ENCODE peak calls at places on chromosomes 13 and 19, in seven cellular contexts. O is suprapubic skin, I is K562, M is H1, A is esophagus muscularis mucosa, H is sigmoid colon, L is HepG2. W is an unnamed sample.

GRCh38 chr13:51841732-51842131 is 3.2 kb downstream of the TMEM272 start:
- DNase-seq in I (no peak), A (no peak), H (no peak), O (no peak), L (no peak), M (no peak), W (no peak)

GRCh38 chr19:50147462-50148423 is 15.3 kb downstream of the IZUMO2 start:
- DNase-seq in A (peak), L (peak), H (peak), M (no peak), O (peak), I (peak), W (peak)

GRCh38 chr19:16871870-16872269 is 16.9 kb upstream of the F2RL3 start:
- DNase-seq in L (no peak), I (no peak), O (no peak), H (no peak), M (no peak), A (no peak), W (peak)

GRCh38 chr19:3375221-3376088 is 9.1 kb downstream of the NFIC start:
- DNase-seq in I (peak), M (no peak), O (peak), L (no peak), A (peak), H (peak), W (peak)

GRCh38 chr13:22372261-22372660 is 701.4 kb downstream of the FGF9 start:
- DNase-seq in H (no peak), M (no peak), L (no peak), O (no peak), A (no peak), I (no peak), W (no peak)

GRCh38 chr19:50384685-50385535 is 763 bp downstream of the POLD1 start:
- DNase-seq in A (no peak), I (no peak), H (no peak), O (no peak), M (no peak), L (no peak), W (no peak)

GRCh38 chr13:110874508-110874960 is 40.3 kb downstream of the ANKRD10 start:
- DNase-seq in O (peak), L (peak), H (peak), I (peak), A (no peak), M (no peak), W (peak)

GRCh38 chr19:56927294-56927693 is 86.8 kb upstream of the PEG3 start:
- DNase-seq in H (no peak), I (no peak), L (peak), O (no peak), A (no peak), M (no peak), W (no peak)

GRCh38 chr19:55258476-55258827 is 365 bp downstream of the PPP6R1 start:
- DNase-seq in O (no peak), H (no peak), L (no peak), M (no peak), I (peak), A (no peak), W (no peak)

GRCh38 chr19:11267316-11268085 is 5.2 kb upstream of the DOCK6 start:
- DNase-seq in H (no peak), O (no peak), A (no peak), L (no peak), M (no peak), I (peak), W (no peak)

GRCh38 chr13:73849292-73849691 is 284.9 kb downstream of the KLF12 start:
- DNase-seq in A (no peak), O (no peak), M (peak), H (no peak), L (peak), I (no peak), W (no peak)

GRCh38 chr19:3503036-3503572 is 2.6 kb upstream of the DOHH start:
- DNase-seq in A (no peak), M (no peak), H (no peak), L (no peak), I (no peak), O (no peak), W (no peak)

GRCh38 chr13:91347996-91348905 is 764 bp downstream of the MIR17HG start:
- DNase-seq in O (peak), A (no peak), L (no peak), I (peak), M (no peak), H (peak), W (peak)

GRCh38 chr13:44763604-44764311 is 187.6 kb upstream of the TSC22D1 start:
- DNase-seq in O (no peak), H (no peak), A (no peak), I (no peak), L (no peak), M (no peak), W (peak)

GRCh38 chr13:90230311-90230710 is 1117.2 kb upstream of the MIR17HG start:
- DNase-seq in M (no peak), I (no peak), L (no peak), H (no peak), A (no peak), O (no peak), W (no peak)

GRCh38 chr13:33639640-33640080 is 178.3 kb upstream of the RFC3 start:
- DNase-seq in M (no peak), A (no peak), L (peak), H (no peak), I (no peak), O (no peak), W (no peak)

GRCh38 chr19:1747285-1748114 is 5.8 kb upstream of the ONECUT3 start:
- DNase-seq in H (no peak), I (peak), L (peak), O (no peak), M (peak), A (no peak), W (peak)

GRCh38 chr19:18249834-18250233 is 23.6 kb upstream of the PDE4C start:
- DNase-seq in O (no peak), A (no peak), H (no peak), L (no peak), I (no peak), M (no peak), W (no peak)

GRCh38 chr19:11098861-11099260 is 9.6 kb downstream of the LDLR start:
- DNase-seq in H (no peak), I (no peak), M (no peak), A (no peak), L (no peak), O (no peak), W (no peak)

GRCh38 chr19:11984986-11985385 is 20.1 kb downstream of the ZNF763 start:
- DNase-seq in O (no peak), I (peak), M (no peak), A (no peak), L (peak), H (no peak), W (no peak)

GRCh38 chr19:11421607-11422098 is 2.5 kb upstream of the RGL3 start:
- DNase-seq in M (peak), A (no peak), H (no peak), L (no peak), I (peak), O (no peak), W (peak)

GRCh38 chr19:4499318-4499717 is 19.0 kb downstream of the PLIN4 start:
- DNase-seq in H (no peak), M (no peak), A (no peak), I (no peak), L (no peak), O (no peak), W (no peak)

GRCh38 chr13:74479124-74479523 is 344.9 kb upstream of the KLF12 start:
- DNase-seq in I (no peak), M (no peak), H (no peak), A (no peak), O (no peak), L (no peak), W (no peak)

GRCh38 chr13:40109324-40109958 is 454.0 kb downstream of the COG6 start:
- DNase-seq in O (no peak), A (no peak), M (no peak), L (no peak), I (no peak), H (no peak), W (no peak)

GRCh38 chr19:55546822-55547614 is 1.7 kb upstream of the SBK3 start:
- DNase-seq in I (peak), A (peak), M (no peak), O (peak), H (peak), L (peak), W (peak)

GRCh38 chr19:23787106-23787505 is 28.4 kb upstream of the ZNF681 start:
- DNase-seq in M (no peak), I (no peak), O (no peak), L (no peak), A (no peak), H (no peak), W (no peak)

GRCh38 chr13:63307239-63307638 is 1891.6 kb upstream of the PCDH20 start:
- DNase-seq in O (no peak), H (no peak), I (no peak), M (no peak), L (no peak), A (no peak), W (no peak)

GRCh38 chr13:20359335-20359734 is 127.2 kb upstream of the GJB6 start:
- DNase-seq in A (no peak), M (no peak), O (no peak), H (no peak), I (no peak), L (peak), W (no peak)

GRCh38 chr19:34731019-34731829 is 2.8 kb upstream of the ZNF181 start:
- DNase-seq in O (no peak), M (no peak), H (no peak), I (peak), A (no peak), L (no peak), W (no peak)

GRCh38 chr19:4267101-4267900 is 11.8 kb upstream of the SHD start:
- DNase-seq in I (peak), M (peak), A (no peak), O (no peak), H (no peak), L (peak), W (peak)

GRCh38 chr19:18292460-18292809 is 11.0 kb upstream of the JUND start:
- DNase-seq in A (no peak), L (no peak), O (no peak), H (no peak), M (no peak), I (no peak), W (no peak)

GRCh38 chr19:7199613-7200533 is 94.3 kb downstream of the INSR start:
- DNase-seq in O (no peak), H (no peak), I (no peak), L (peak), M (no peak), A (no peak), W (peak)

GRCh38 chr19:16076958-16077611 is 790 bp downstream of the TPM4 start:
- DNase-seq in O (peak), A (peak), I (peak), L (no peak), H (peak), M (no peak), W (peak)

GRCh38 chr13:28423010-28423409 is 71.9 kb downstream of the FLT1 start:
- DNase-seq in L (no peak), I (no peak), O (no peak), A (no peak), H (peak), M (no peak), W (no peak)

GRCh38 chr19:5686647-5687359 is 3.3 kb upstream of the RPL36 start:
- DNase-seq in O (peak), I (peak), L (peak), A (peak), M (peak), H (peak), W (peak)

GRCh38 chr13:111403266-111403665 is 82.8 kb downstream of the TEX29 start:
- DNase-seq in A (no peak), O (no peak), L (no peak), H (no peak), I (no peak), M (no peak), W (no peak)

GRCh38 chr19:31083122-31083521 is 266.1 kb downstream of the TSHZ3 start:
- DNase-seq in A (no peak), H (no peak), O (no peak), M (no peak), I (no peak), L (no peak), W (no peak)
- TF ChIP-seq EP300 in A (no peak), H (no peak), O (no peak), M (no peak), I (no peak), L (no peak), W (no peak)

GRCh38 chr13:100357764-100358163 is 230.8 kb downstream of the GGACT start:
- DNase-seq in I (no peak), M (no peak), H (no peak), L (no peak), O (no peak), A (no peak), W (no peak)
- TF ChIP-seq POLR2AphosphoS5 in I (no peak), M (no peak), H (no peak), L (no peak), O (no peak), A (no peak), W (no peak)

GRCh38 chr13:102770435-102770834 is 3.2 kb downstream of the TEX30 start:
- DNase-seq in H (no peak), M (no peak), I (no peak), L (peak), O (no peak), A (no peak), W (no peak)
- TF ChIP-seq EP300 in H (no peak), M (no peak), I (no peak), L (peak), O (no peak), A (no peak), W (no peak)

GRCh38 chr13:99260216-99260615 is 2.0 kb upstream of the GPR18 start:
- DNase-seq in L (no peak), H (no peak), I (no peak), A (no peak), O (no peak), M (no peak), W (no peak)

GRCh38 chr13:99261040-99261439 is 2.9 kb upstream of the GPR18 start:
- DNase-seq in A (no peak), H (no peak), O (no peak), L (peak), M (no peak), I (no peak), W (no peak)

GRCh38 chr13:99257291-99257690 is 888 bp downstream of the GPR18 start:
- DNase-seq in I (no peak), M (no peak), A (no peak), L (no peak), O (no peak), H (no peak), W (no peak)

GRCh38 chr13:99258210-99258860 is at the start of gene GPR18:
- DNase-seq in H (no peak), O (no peak), A (no peak), I (no peak), M (no peak), L (no peak), W (no peak)

DNA sequence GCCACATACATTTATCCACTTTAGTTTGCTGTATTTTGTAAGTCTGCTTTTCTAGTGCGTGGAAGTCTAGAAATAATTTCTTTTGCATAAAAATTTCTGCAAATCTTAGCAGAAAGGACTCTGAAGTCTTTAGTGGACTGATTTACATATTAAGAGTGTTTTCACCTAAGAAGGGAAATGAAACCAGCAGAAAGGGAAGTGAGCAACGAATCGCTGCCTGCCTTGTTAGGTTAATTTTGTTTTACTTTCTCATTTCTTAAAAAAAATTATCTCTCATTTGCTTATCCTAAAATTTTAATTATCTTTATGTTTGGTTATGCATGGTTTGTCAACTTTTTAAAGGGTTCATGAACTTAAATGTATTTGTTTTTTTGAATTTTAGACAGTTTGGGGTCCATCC is 767 bp upstream of the GPR18 start:
- DNase-seq in A (no peak), O (no peak), I (no peak), L (no peak), H (no peak), M (no peak), W (no peak)
- TF ChIP-seq POLR2AphosphoS5 in A (no peak), O (no peak), I (no peak), L (no peak), H (no peak), M (no peak), W (no peak)

DNA sequence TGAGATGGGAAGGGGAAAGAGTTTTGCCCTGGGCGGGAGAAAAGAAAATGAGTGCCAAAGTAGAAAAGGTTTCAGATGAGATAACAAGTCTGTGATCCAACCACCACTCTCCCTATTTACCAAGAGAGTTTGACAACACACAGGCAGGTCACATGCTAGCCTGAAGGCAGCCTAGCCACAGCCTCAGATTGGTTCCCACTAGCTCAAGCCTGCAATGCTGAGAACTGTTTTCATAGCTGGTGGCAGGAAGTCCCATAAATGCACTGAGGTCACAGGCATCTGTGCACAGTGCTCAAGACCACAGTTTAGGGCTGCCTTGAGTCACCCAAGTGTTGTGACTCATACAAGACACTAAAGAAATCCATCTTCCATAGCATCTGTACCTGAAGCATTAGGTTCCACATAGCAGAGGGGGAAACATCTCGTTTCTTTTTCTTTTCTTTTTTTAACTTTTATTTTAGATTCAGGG is 18.5 kb upstream of the POP4 start:
- DNase-seq in I (no peak), M (no peak), A (no peak), O (no peak), L (no peak), H (no peak), W (no peak)
- TF ChIP-seq EP300 in I (no peak), M (no peak), A (no peak), O (no peak), L (no peak), H (no peak), W (no peak)

GRCh38 chr13:54361460-54361859 is 1332.8 kb downstream of the OLFM4 start:
- DNase-seq in A (no peak), H (no peak), O (no peak), I (no peak), L (no peak), M (no peak), W (no peak)

GRCh38 chr13:54356209-54356608 is 1327.6 kb downstream of the OLFM4 start:
- DNase-seq in O (no peak), M (no peak), I (no peak), A (no peak), H (no peak), L (no peak), W (no peak)

GRCh38 chr13:54357284-54357933 is 1328.8 kb downstream of the OLFM4 start:
- DNase-seq in I (no peak), A (no peak), M (no peak), H (no peak), O (no peak), L (no peak), W (no peak)

GRCh38 chr13:54356849-54357248 is 1328.2 kb downstream of the OLFM4 start:
- DNase-seq in L (no peak), A (no peak), O (no peak), M (no peak), H (no peak), I (no peak), W (no peak)
- TF ChIP-seq POLR2AphosphoS5 in L (no peak), A (no peak), O (no peak), M (no peak), H (no peak), I (no peak), W (no peak)

DNA sequence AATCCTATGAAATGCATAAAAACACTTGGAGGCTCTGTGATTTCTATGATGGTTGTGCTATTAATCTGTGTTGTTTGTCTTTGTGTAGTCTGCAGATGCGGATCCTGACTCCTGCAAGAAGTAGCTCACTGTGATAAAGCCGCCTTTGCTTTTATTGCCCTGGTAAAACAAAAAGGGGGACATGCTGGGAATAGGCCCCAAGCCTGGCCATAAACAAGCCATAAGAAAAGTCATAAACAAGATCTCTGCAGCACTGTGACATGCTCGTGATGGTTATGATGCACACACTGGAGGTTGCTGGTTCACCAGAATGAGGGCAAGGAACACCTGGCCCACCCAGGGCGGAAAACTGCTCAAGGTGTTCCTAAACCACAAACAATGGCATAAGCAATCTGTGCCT is 26.6 kb upstream of the ZNF266 start:
- DNase-seq in L (no peak), I (no peak), A (no peak), H (no peak), M (no peak), O (no peak), W (no peak)
- TF ChIP-seq EP300 in L (no peak), I (no peak), A (no peak), H (no peak), M (no peak), O (no peak), W (no peak)

GRCh38 chr13:24075137-24075975 is 85.2 kb upstream of the SPATA13 start:
- DNase-seq in I (no peak), A (no peak), O (no peak), L (peak), H (no peak), M (no peak), W (no peak)
- TF ChIP-seq POLR2AphosphoS5 in I (no peak), A (no peak), O (no peak), L (no peak), H (no peak), M (no peak), W (no peak)

GRCh38 chr19:13152854-13153626 is 2.8 kb downstream of the IER2 start:
- DNase-seq in L (peak), A (peak), I (peak), H (peak), M (no peak), O (peak), W (peak)
- TF ChIP-seq EP300 in L (no peak), A (no peak), I (peak), H (no peak), M (no peak), O (no peak), W (no peak)

W was measured in stomach.